ENCODE peak calls at places on chromosomes 13 and 19, in four cellular contexts. One of them, this sample, is unnamed.

GRCh38 chr19:10896851-10897526 is 25.6 kb downstream of the CARM1 start:
- DNase-seq in DND-41: no peak
- DNase-seq in GM23248: no peak
- DNase-seq in Caco-2: no peak
- DNase-seq in this sample: no peak

GRCh38 chr13:66546534-66547379 is 683.4 kb downstream of the PCDH9 start:
- DNase-seq in DND-41: no peak
- DNase-seq in GM23248: no peak
- DNase-seq in Caco-2: no peak
- DNase-seq in this sample: peak

GRCh38 chr13:99806671-99807070 is 164.9 kb downstream of the ZIC5 start:
- DNase-seq in Caco-2: no peak
- DNase-seq in DND-41: no peak
- DNase-seq in GM23248: no peak
- DNase-seq in this sample: no peak

GRCh38 chr13:28047784-28048388 is 52.5 kb downstream of the FLT3 start:
- DNase-seq in Caco-2: no peak
- DNase-seq in GM23248: peak
- DNase-seq in DND-41: no peak
- DNase-seq in this sample: peak

GRCh38 chr13:33145667-33146066 is 129.4 kb downstream of the KL start:
- DNase-seq in Caco-2: no peak
- DNase-seq in DND-41: no peak
- DNase-seq in GM23248: no peak
- DNase-seq in this sample: no peak

GRCh38 chr13:44165895-44166496 is 207.6 kb upstream of the SERP2 start:
- DNase-seq in GM23248: no peak
- DNase-seq in DND-41: no peak
- DNase-seq in Caco-2: no peak
- DNase-seq in this sample: peak

GRCh38 chr13:41224113-41225110 is 30.0 kb upstream of the KBTBD7 start:
- DNase-seq in DND-41: no peak
- DNase-seq in Caco-2: no peak
- DNase-seq in GM23248: peak
- DNase-seq in this sample: peak

GRCh38 chr13:51222510-51223283 is 499 bp downstream of the FAM124A start:
- DNase-seq in GM23248: peak
- DNase-seq in DND-41: no peak
- DNase-seq in Caco-2: no peak
- DNase-seq in this sample: no peak

GRCh38 chr19:43438291-43439162 is 23.8 kb downstream of the TEX101 start:
- DNase-seq in GM23248: peak
- DNase-seq in Caco-2: no peak
- DNase-seq in DND-41: peak
- DNase-seq in this sample: peak
- H3K4me3 ChIP-seq in GM23248: no peak
- H3K4me3 ChIP-seq in Caco-2: no peak
- H3K4me3 ChIP-seq in DND-41: no peak
- H3K4me3 ChIP-seq in this sample: no peak

GRCh38 chr19:48812094-48812929 is 1.5 kb upstream of the BCAT2 start:
- DNase-seq in DND-41: no peak
- DNase-seq in Caco-2: peak
- DNase-seq in GM23248: peak
- DNase-seq in this sample: peak
- H3K4me3 ChIP-seq in DND-41: no peak
- H3K4me3 ChIP-seq in Caco-2: peak
- H3K4me3 ChIP-seq in GM23248: peak
- H3K4me3 ChIP-seq in this sample: peak

GRCh38 chr13:87667686-87668085 is 3.5 kb upstream of the SLITRK5 start:
- DNase-seq in DND-41: no peak
- DNase-seq in Caco-2: no peak
- DNase-seq in GM23248: no peak
- DNase-seq in this sample: no peak

GRCh38 chr13:87671824-87672603 is 843 bp downstream of the SLITRK5 start:
- DNase-seq in GM23248: peak
- DNase-seq in Caco-2: no peak
- DNase-seq in DND-41: no peak
- DNase-seq in this sample: no peak

GRCh38 chr13:87674143-87674772 is 3.1 kb downstream of the SLITRK5 start:
- DNase-seq in GM23248: no peak
- DNase-seq in Caco-2: no peak
- DNase-seq in DND-41: no peak
- DNase-seq in this sample: no peak

GRCh38 chr13:87669379-87669978 is 1.7 kb upstream of the SLITRK5 start:
- DNase-seq in DND-41: no peak
- DNase-seq in Caco-2: no peak
- DNase-seq in GM23248: peak
- DNase-seq in this sample: no peak

DNA sequence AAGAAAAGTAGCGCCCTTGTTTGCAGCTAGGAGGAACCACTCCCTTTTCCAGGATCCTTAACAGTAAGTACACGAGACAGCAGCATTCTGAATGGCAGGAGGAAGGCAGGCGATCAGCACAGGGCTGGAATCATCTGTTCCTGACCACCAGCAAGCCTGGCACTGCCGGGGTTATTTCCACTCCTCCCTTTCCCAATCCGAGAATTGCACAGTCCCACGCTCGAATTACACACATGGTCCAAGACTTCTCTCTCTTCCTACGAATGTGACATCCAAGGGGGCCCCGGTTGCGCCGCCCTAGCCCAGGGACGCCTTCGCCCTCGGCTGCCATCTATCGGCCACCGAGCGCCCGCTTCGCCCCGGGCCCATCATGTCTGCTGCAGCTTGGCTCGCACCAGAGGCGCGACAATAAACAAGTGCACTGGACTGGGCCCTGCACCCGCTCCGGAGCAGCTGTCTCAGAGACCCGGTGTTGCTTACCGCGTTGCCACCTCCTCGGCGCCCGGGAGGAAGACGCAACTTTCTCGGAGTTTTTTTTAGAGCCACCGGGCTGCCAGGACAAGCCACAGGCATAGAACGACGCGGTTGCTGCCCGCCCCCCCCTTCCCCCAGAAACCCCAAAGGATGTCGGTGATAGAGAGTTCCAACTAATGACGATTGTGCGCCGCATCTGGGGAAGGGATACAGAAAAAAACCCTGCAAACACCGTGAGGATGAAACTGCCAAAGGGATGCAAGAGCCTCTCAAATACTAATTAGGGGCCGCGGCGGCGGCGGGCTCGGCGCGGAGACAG is at the start of gene SLITRK5:
- DNase-seq in Caco-2: peak
- DNase-seq in DND-41: no peak
- DNase-seq in GM23248: peak
- DNase-seq in this sample: peak
- H3K4me3 ChIP-seq in Caco-2: peak
- H3K4me3 ChIP-seq in DND-41: no peak
- H3K4me3 ChIP-seq in GM23248: peak
- H3K4me3 ChIP-seq in this sample: peak

DNA sequence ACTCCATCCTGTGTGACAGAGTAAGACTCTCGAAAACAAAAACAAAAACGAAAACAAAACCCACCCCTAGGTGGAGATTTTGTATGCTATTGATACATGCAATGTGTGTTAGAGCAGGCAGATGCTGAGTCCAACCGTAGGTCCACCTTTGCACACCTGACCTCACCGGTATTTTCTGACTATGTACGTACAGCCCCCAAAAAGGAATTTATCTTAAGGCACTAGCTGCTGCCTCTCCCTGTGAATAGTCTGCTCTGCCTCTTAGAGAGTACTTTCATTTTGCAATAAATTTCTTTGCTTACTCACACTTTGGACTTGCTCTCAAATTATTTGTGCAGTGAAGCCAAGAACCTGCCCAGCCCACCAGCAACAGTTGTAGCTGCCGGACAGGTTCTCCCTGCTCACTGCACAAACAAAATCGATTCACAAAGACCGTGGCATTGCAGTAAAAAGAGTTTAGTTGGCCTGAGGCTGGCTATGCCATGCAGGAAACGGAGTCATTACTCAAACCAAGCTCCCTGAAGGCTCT is 8.2 kb upstream of the ZNF77 start:
- DNase-seq in Caco-2: peak
- DNase-seq in GM23248: peak
- DNase-seq in DND-41: no peak
- DNase-seq in this sample: peak
- H3K4me3 ChIP-seq in Caco-2: peak
- H3K4me3 ChIP-seq in GM23248: peak
- H3K4me3 ChIP-seq in DND-41: no peak
- H3K4me3 ChIP-seq in this sample: peak

GRCh38 chr19:3867971-3868769 is 668 bp downstream of the ZFR2 start:
- DNase-seq in GM23248: no peak
- DNase-seq in Caco-2: no peak
- DNase-seq in DND-41: no peak
- DNase-seq in this sample: no peak

GRCh38 chr19:3863648-3864047 is 5.2 kb downstream of the ZFR2 start:
- DNase-seq in GM23248: no peak
- DNase-seq in DND-41: no peak
- DNase-seq in Caco-2: no peak
- DNase-seq in this sample: no peak

GRCh38 chr19:3866798-3867638 is 1.8 kb downstream of the ZFR2 start:
- DNase-seq in DND-41: no peak
- DNase-seq in Caco-2: no peak
- DNase-seq in GM23248: no peak
- DNase-seq in this sample: no peak

GRCh38 chr19:3873151-3873550 is 4.3 kb upstream of the ZFR2 start:
- DNase-seq in Caco-2: no peak
- DNase-seq in DND-41: no peak
- DNase-seq in GM23248: no peak
- DNase-seq in this sample: no peak

GRCh38 chr19:3868770-3869456 is at the start of gene ZFR2:
- DNase-seq in Caco-2: peak
- DNase-seq in DND-41: peak
- DNase-seq in GM23248: no peak
- DNase-seq in this sample: no peak
- H3K4me3 ChIP-seq in Caco-2: no peak
- H3K4me3 ChIP-seq in DND-41: no peak
- H3K4me3 ChIP-seq in GM23248: no peak
- H3K4me3 ChIP-seq in this sample: no peak

GRCh38 chr19:13094771-13095392 is 7.8 kb downstream of the LYL1 start:
- DNase-seq in Caco-2: no peak
- DNase-seq in GM23248: no peak
- DNase-seq in DND-41: no peak
- DNase-seq in this sample: no peak
- H3K4me3 ChIP-seq in Caco-2: no peak
- H3K4me3 ChIP-seq in GM23248: no peak
- H3K4me3 ChIP-seq in DND-41: no peak
- H3K4me3 ChIP-seq in this sample: no peak

GRCh38 chr19:1469936-1470863 is 8.8 kb downstream of the C19orf25 start:
- DNase-seq in DND-41: peak
- DNase-seq in Caco-2: peak
- DNase-seq in GM23248: peak
- DNase-seq in this sample: no peak
- H3K4me3 ChIP-seq in DND-41: peak
- H3K4me3 ChIP-seq in Caco-2: peak
- H3K4me3 ChIP-seq in GM23248: peak
- H3K4me3 ChIP-seq in this sample: peak

GRCh38 chr19:2457394-2458037 is 757 bp upstream of the LMNB2 start:
- DNase-seq in GM23248: no peak
- DNase-seq in DND-41: no peak
- DNase-seq in Caco-2: no peak
- DNase-seq in this sample: no peak
- H3K4me3 ChIP-seq in GM23248: peak
- H3K4me3 ChIP-seq in DND-41: peak
- H3K4me3 ChIP-seq in Caco-2: peak
- H3K4me3 ChIP-seq in this sample: peak

GRCh38 chr19:49147923-49148682 is 7.1 kb downstream of the HRC start:
- DNase-seq in GM23248: no peak
- DNase-seq in DND-41: no peak
- DNase-seq in Caco-2: no peak
- DNase-seq in this sample: no peak
- H3K4me3 ChIP-seq in GM23248: no peak
- H3K4me3 ChIP-seq in DND-41: no peak
- H3K4me3 ChIP-seq in Caco-2: peak
- H3K4me3 ChIP-seq in this sample: no peak

DNA sequence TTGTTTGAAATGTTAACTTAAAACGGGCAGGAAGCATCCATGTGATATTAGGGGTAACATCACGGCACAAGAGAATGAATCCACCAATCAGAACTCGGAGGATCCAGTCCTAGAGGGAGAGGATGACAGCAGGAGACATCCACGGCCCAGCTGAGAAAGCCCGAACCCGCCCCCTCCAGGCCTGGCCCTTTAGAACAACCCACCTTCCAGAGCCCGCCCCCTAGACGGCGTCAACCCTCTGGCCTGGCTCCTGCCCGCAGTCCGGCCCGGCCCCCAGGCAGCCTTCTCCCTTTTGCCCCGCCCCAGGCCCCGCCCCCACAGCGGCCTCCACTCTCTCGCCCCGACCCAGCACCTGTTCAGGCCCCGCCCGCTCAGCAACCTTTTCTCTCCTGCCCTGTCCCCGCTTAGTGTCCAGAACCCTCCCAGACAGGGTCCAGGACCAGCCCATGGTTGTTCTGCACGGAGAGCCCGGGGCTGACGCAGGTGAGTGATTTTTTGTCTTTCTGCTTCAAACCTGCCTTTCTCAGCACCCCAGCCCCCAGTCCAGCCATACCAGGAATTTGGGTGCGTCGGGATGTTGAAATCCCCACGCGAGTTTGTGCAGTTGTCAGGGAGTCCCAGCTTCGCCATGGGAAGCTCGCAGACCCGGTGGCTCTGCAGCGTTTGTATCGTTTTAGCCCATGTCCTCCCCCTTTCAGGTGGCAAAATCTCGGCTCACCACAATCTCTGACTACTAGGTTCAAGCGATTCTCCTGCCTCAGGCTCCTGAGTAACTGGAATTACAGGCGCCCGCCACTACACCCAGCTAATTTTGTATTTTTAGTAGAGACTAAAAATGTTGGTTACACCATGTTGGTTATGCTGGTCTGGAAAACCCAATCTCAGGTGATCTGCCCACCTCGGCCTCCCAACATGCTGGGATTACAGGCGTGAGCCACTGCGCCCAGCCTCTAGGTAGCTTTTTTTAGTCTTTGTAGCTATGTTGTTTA is 16.1 kb downstream of the ZNF816 start:
- DNase-seq in GM23248: peak
- DNase-seq in Caco-2: peak
- DNase-seq in DND-41: no peak
- DNase-seq in this sample: no peak
- H3K4me3 ChIP-seq in GM23248: no peak
- H3K4me3 ChIP-seq in Caco-2: no peak
- H3K4me3 ChIP-seq in DND-41: no peak
- H3K4me3 ChIP-seq in this sample: no peak